ENCODE peak calls at places on chromosomes 12 and 14, in five cellular contexts. T, M, O, P and K are unnamed samples.

GRCh38 chr14:49975286-49975685 is 82.4 kb downstream of the ARF6 start:
- DNase-seq in T (no peak), M (peak; percentile 94), O (no peak), P (peak; percentile 80), K (peak; percentile 86)

GRCh38 chr12:124677552-124678356 is 110.3 kb upstream of the NCOR2 start:
- DNase-seq in T (no peak), M (no peak), O (no peak), P (no peak), K (no peak)

GRCh38 chr14:95480109-95480886 is 36.2 kb downstream of the SYNE3 start:
- DNase-seq in T (no peak), M (no peak), O (no peak), P (no peak), K (no peak)

GRCh38 chr12:91074068-91074819 is 16.4 kb upstream of the KERA start:
- DNase-seq in T (no peak), M (no peak), O (no peak), P (no peak), K (no peak)

GRCh38 chr12:82517027-82517426 is 158.7 kb downstream of the METTL25 start:
- DNase-seq in T (no peak), M (no peak), O (no peak), P (no peak), K (no peak)

GRCh38 chr12:81010641-81011040 is 67.2 kb upstream of the ACSS3 start:
- DNase-seq in T (no peak), M (no peak), O (no peak), P (no peak), K (no peak)

GRCh38 chr12:48160807-48161206 is 3.5 kb upstream of the ASB8 start:
- DNase-seq in T (no peak), M (no peak), O (no peak), P (no peak), K (no peak)

GRCh38 chr12:87687362-87687761 is 341.8 kb downstream of the C12orf50 start:
- DNase-seq in T (no peak), M (peak; percentile 55), O (no peak), P (no peak), K (peak; percentile 52)

GRCh38 chr14:103281496-103282231 is 52.4 kb upstream of the EIF5 start:
- DNase-seq in T (peak; percentile 60), M (no peak), O (no peak), P (no peak), K (no peak)

GRCh38 chr12:66563220-66563619 is 115.7 kb downstream of the GRIP1 start:
- DNase-seq in T (no peak), M (no peak), O (no peak), P (no peak), K (no peak)

DNA sequence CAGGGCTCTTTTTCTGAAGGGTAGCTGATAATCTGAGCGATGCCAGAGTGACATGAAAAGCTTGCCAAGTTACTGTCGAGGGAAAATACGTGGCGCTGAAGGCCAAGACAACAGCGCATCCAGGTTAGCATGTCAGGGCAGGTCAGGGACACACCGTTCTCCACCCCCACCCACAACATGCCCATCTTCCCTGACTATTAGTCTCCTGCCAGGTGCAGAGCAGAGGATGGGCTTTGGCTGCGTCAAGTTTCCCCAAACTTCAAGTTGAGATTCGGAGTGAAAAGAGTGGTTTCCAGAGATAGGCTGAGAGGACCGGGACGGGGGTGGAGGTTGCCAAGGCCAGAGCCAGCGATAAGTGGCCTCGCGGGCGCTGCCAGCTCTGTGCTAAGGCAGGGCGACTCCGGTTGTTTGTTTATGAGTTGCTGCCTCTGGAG is 1.7 kb downstream of the TRHDE start:
- DNase-seq in T (no peak), M (no peak), O (no peak), P (no peak), K (no peak)
- H3K4me3 ChIP-seq in T (peak overlapping the region; percentile 73), M (peak overlapping the region; percentile 67), O (peak overlapping the region; percentile 82), P (peak overlapping the region; percentile 87), K (peak overlapping the region; percentile 90)

DNA sequence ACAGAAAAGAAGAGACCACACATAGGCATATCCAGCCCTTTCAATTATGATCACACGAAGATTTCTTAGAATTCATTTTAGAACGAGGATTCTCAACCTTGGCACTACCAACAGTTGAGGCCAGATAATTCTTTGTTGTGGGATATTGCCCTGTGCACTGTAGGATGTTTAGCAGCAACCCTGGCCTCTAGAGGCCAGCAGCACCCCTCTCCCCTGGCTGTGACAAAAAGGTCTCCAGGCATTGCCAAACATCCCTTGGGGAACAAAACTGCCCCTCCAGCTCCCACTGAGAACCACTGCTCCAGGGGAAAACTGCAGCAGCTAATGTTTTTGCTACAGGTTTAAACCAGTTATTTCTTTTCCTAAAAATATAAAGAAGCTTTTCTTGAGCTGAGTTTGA is 7.1 kb downstream of the NT5DC3 start:
- DNase-seq in T (no peak), M (no peak), O (no peak), P (no peak), K (no peak)
- TF ChIP-seq CTCF in T (no peak), M (peak; percentile 36), O (no peak), P (no peak), K (no peak)

DNA sequence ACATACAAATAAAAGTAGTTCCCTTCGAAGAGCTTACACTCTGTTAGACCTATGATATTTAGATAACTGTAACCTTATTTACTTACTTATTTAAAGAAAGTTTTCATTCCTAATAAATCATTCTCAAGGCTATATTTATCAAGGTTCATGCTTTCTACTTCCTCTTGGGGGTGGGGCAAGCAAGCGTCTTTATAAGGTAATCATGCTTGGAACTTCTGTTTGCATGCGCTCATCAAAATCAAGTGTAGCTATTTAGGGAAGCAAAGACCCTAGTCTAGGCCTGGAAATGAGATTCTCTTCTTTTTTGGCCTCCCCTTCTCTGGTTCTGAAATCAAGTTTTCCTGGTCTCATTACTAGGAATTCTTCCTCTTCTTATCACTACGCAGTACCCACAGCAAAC is 766 bp downstream of the RERG start:
- DNase-seq in T (no peak), M (no peak), O (no peak), P (no peak), K (no peak)
- H3K4me3 ChIP-seq in T (peak overlapping the region; percentile 56), M (no peak overlapping the region), O (peak overlapping the region; percentile 80), P (no peak overlapping the region), K (peak overlapping the region; percentile 64)

GRCh38 chr12:52984136-52984535 is 22.1 kb upstream of the EIF4B start:
- DNase-seq in T (no peak), M (no peak), O (no peak), P (no peak), K (no peak)
- TF ChIP-seq CTCF in T (no peak), M (peak; percentile 42), O (no peak), P (no peak), K (peak; percentile 34)